ENCODE peak calls at places on chromosomes 4 and X, in four cellular contexts. P is mesendoderm, Z is IMR-90, V is mesenchymal stem cell. I is an unnamed sample.

GRCh38 chr4:139749313-139749712 is 83.7 kb downstream of the MGST2 start:
- DNase-seq in Z (no peak), V (peak; percentile 66), P (no peak), I (no peak)

GRCh38 chr4:98433608-98434198 is 172.5 kb downstream of the RAP1GDS1 start:
- DNase-seq in Z (no peak), P (no peak), V (no peak), I (no peak)

GRCh38 chrX:56813318-56813837 is 84.3 kb downstream of the NBDY start:
- DNase-seq in Z (peak; percentile 31), V (peak; percentile 76), P (peak; percentile 78), I (no peak)

GRCh38 chr4:55912249-55912648 is 36.5 kb upstream of the CEP135 start:
- DNase-seq in V (no peak), P (no peak), Z (no peak), I (no peak)

GRCh38 chr4:140752669-140753068 is 3.5 kb downstream of the TBC1D9 start:
- DNase-seq in V (no peak), P (no peak), Z (no peak), I (no peak)

GRCh38 chr4:75630174-75630931 is at the start of gene CDKL2:
- DNase-seq in P (peak; percentile 95), Z (no peak), V (peak; percentile 78), I (peak; percentile 74)

GRCh38 chrX:49165901-49166881 is 3.6 kb downstream of the MAGIX start:
- DNase-seq in V (peak; percentile 76), Z (peak; percentile 61), P (peak; percentile 96), I (peak; percentile 69)

GRCh38 chr4:163701915-163702314 is 207.4 kb downstream of the TMA16 start:
- DNase-seq in Z (peak; percentile 98), V (peak; percentile 76), P (no peak), I (no peak)

GRCh38 chr4:156766846-156767245 is 204.8 kb downstream of the PDGFC start:
- DNase-seq in Z (peak; percentile 60), V (no peak), P (no peak), I (no peak)

GRCh38 chr4:108483077-108483476 is 137.3 kb upstream of the RPL34 start:
- DNase-seq in Z (no peak), V (peak; percentile 21), P (no peak), I (no peak)

GRCh38 chrX:42176790-42177189 is 253.4 kb upstream of the CASK start:
- DNase-seq in V (no peak), P (peak; percentile 28), Z (no peak), I (no peak)

GRCh38 chrX:18129694-18130093 is 91.0 kb downstream of the BEND2 start:
- DNase-seq in V (no peak), P (no peak), Z (no peak), I (no peak)

GRCh38 chrX:3712080-3712869 is 1.2 kb downstream of the PRKX start:
- DNase-seq in V (peak; percentile 35), P (peak; percentile 12), Z (peak; percentile 32), I (no peak)

GRCh38 chrX:45400380-45400779 is 199.7 kb upstream of the DIPK2B start:
- DNase-seq in P (peak; percentile 70), V (peak; percentile 3), Z (peak; percentile 40), I (no peak)

GRCh38 chrX:9464435-9465371 is at the start of gene TBL1X:
- DNase-seq in P (peak; percentile 29), V (peak; percentile 45), Z (peak; percentile 19), I (peak; percentile 29)

GRCh38 chr4:185317880-185318279 is 77.8 kb downstream of the LRP2BP start:
- DNase-seq in P (no peak), Z (no peak), V (no peak), I (no peak)

GRCh38 chr4:172996571-172997216 is 171.9 kb upstream of the GALNT7 start:
- DNase-seq in V (peak; percentile 86), Z (peak; percentile 91), P (no peak), I (no peak)

GRCh38 chr4:6907658-6908191 is 1.9 kb upstream of the TBC1D14 start:
- DNase-seq in P (peak; percentile 66), Z (no peak), V (no peak), I (no peak)

GRCh38 chr4:185513489-185514181 is 21.7 kb downstream of the PDLIM3 start:
- DNase-seq in Z (peak; percentile 54), V (peak; percentile 75), P (no peak), I (no peak)

GRCh38 chr4:40056722-40057539 is at the start of gene N4BP2:
- DNase-seq in P (peak; percentile 92), V (peak; percentile 84), Z (peak; percentile 68), I (peak; percentile 89)

GRCh38 chr4:83358410-83358809 is 23.8 kb upstream of the HPSE start:
- DNase-seq in P (peak; percentile 75), Z (peak; percentile 73), V (peak; percentile 78), I (no peak)

GRCh38 chr4:168717852-168718251 is 221.0 kb downstream of the PALLD start:
- DNase-seq in V (no peak), P (no peak), Z (peak; percentile 45), I (no peak)
- H2BK15ac ChIP-seq in V (no peak overlapping the region), P (no peak overlapping the region), Z (no peak overlapping the region), I (no peak overlapping the region)

DNA sequence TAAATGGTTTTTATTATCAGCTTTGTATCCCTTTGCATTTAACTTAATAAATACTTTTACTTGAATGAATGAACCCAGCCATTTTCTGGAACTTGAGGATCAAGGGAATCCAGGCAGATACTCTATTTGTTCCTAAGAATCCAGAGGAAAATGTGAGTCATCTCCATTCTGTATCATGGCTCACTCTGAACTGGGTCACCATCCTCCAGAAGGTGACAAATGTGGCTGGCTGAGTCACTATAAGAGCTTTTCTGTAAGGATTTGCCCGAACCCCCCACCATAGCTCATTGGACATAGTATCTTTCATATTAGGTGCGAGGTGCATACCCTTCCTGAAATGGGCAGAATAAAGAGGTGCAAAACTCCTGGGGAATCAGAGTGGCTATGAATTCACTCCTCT is 25.8 kb downstream of the RTL9 start:
- DNase-seq in P (peak; percentile 15), V (peak; percentile 77), Z (peak; percentile 75), I (no peak)
- H2BK120ac ChIP-seq in P (no peak overlapping the region), V (no peak overlapping the region), Z (peak overlapping the region; percentile 61), I (no peak overlapping the region)

DNA sequence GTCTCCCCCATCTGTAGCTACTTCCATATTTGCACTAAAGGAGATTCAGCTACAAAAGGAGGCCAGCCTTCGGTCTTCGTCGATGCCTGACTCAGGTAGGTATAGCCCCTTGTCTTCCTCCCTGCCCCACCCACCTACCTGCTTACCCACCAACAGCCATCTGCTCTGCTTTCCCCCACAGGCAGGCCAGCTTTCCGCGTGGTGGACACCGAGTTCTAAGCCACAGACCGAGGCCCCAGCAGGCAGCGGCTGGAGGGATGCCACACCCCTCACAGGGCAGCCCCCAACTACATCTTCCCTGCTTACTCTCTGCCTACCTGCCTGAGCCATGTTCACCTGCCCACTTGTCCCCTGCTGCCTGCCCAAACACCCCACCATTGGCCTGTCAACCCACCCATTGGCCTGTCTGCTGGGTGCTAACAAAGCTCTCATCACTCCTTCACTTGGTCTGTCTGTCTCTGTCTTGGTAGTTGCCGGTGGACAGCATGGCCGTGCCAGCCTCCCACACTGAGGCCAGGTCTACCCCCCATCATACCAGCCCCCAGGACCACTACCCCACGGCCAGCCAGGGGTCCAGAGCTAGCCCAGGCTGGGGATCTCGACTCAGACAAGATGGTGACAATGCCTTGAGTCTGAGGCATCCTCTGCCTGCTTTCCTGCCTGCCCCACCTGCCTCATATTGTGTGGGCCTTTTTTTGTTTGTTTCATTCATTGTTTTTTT is 4.1 kb upstream of the USP11 start:
- DNase-seq in P (no peak), V (no peak), Z (no peak), I (no peak)
- H3K36me3 ChIP-seq in P (peaks cover 2% of the 10 kb centered on the region), V (peaks cover 58% of the 10 kb centered on the region), Z (peaks cover 46% of the 10 kb centered on the region), I (peaks cover 33% of the 10 kb centered on the region)

GRCh38 chr4:2813446-2814405 is 20.8 kb downstream of the SH3BP2 start:
- DNase-seq in Z (no peak), P (no peak), V (no peak), I (no peak)
- H2BK15ac ChIP-seq in Z (no peak overlapping the region), P (no peak overlapping the region), V (no peak overlapping the region), I (no peak overlapping the region)

GRCh38 chr4:1776521-1777161 is 16.5 kb upstream of the FGFR3 start:
- DNase-seq in P (no peak), Z (no peak), V (no peak), I (no peak)
- H2BK120ac ChIP-seq in P (no peak overlapping the region), Z (no peak overlapping the region), V (no peak overlapping the region), I (peak overlapping the region; percentile 96)

GRCh38 chrX:1598021-1598875 is 6.8 kb downstream of the AKAP17A start:
- DNase-seq in V (no peak), P (no peak), Z (no peak), I (no peak)
- H3K36me3 ChIP-seq in V (peaks cover 95% of the 10 kb centered on the region), P (peaks cover 25% of the 10 kb centered on the region), Z (peaks cover 89% of the 10 kb centered on the region), I (peaks cover 81% of the 10 kb centered on the region)

DNA sequence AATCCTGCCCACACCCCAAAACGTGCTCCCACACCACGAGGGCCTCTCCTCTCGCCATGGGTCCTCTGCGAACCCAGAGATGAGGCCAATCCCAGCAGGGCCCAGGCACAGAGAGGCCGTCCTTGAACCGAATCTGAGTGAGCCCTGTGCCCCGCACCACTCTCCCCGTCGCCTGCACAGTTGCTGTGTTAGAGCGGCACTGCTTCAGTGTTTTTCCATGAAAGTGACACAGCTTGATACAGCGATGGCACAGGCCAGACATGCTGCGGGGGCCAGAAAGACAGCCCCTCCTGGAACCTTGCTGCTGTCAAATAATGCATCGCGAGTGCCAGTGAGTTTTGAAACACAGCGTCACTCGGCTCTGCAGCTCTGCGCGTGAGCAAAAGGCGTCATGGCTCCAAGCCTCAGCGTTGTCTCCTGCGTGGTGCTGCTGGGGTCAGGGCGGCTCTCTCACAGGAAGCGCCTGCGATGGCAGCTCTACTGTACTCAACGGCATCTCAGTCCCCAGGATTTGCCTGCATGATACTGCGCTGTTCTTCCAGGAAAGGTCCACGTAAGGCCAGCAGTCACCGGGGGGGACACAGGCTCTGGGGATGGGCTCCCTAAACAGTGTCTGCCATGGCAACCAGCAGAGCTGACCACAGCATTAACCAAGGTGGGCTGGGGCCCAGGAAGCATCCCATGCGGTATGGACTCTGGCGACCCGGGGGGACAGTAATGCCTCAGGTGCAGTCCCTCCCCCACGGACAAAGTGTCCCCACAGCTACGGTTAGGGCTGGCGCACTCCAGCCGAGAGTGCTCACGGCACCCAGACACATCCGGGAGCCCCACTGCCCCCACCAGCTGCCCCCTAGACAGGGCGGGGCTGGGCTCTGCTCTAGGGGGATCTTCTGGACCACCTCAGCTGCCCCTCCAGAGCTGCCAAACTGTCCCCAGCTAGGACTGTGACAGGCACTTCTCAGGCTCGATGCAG is 63.1 kb downstream of the ACOX3 start:
- DNase-seq in V (no peak), Z (no peak), P (no peak), I (no peak)
- H2BK15ac ChIP-seq in V (no peak overlapping the region), Z (no peak overlapping the region), P (no peak overlapping the region), I (no peak overlapping the region)